ENCODE peak calls at places on chromosomes 3 and 15, in eight cellular contexts. P, F, B, Q, D, Y, W and J are unnamed samples.

GRCh38 chr3:4511491-4512251 is 18.5 kb downstream of the ITPR1 start:
- DNase-seq in B (no peak), P (no peak), F (no peak), Q (no peak), Y (no peak), D (no peak), W (no peak), J (no peak)

GRCh38 chr15:60265057-60265456 is 132.7 kb downstream of the ANXA2 start:
- DNase-seq in W (no peak), D (no peak), P (no peak), Y (no peak), B (no peak), Q (no peak), F (no peak), J (no peak)

GRCh38 chr3:184354121-184354728 is 7.2 kb downstream of the CLCN2 start:
- DNase-seq in P (no peak), D (no peak), Y (peak), F (no peak), W (peak), B (no peak), Q (peak), J (no peak)

GRCh38 chr3:56795807-56796185 is 6.0 kb downstream of the ARHGEF3 start:
- DNase-seq in Y (no peak), W (no peak), B (no peak), P (no peak), D (no peak), Q (no peak), F (no peak), J (no peak)

GRCh38 chr3:57756528-57757401 is 656 bp downstream of the SLMAP start:
- DNase-seq in W (peak), Y (peak), Q (no peak), D (peak), F (peak), B (no peak), P (peak), J (peak)

GRCh38 chr3:195173696-195174095 is 97.3 kb downstream of the XXYLT1 start:
- DNase-seq in W (no peak), Y (no peak), B (no peak), Q (no peak), F (no peak), P (no peak), D (no peak), J (no peak)

GRCh38 chr15:32834156-32834555 is 116.4 kb downstream of the GREM1 start:
- DNase-seq in P (no peak), W (no peak), Y (peak), F (no peak), Q (no peak), D (no peak), B (peak), J (no peak)

GRCh38 chr3:39254806-39255449 is 24.9 kb downstream of the CX3CR1 start:
- DNase-seq in D (peak), Y (peak), W (no peak), P (no peak), Q (no peak), F (no peak), B (no peak), J (no peak)

GRCh38 chr3:48684054-48684349 is 1.7 kb downstream of the NCKIPSD start:
- DNase-seq in D (no peak), W (no peak), B (no peak), Y (no peak), Q (no peak), F (no peak), P (no peak), J (no peak)

GRCh38 chr3:69541059-69541471 is 155.2 kb upstream of the FRMD4B start:
- DNase-seq in Y (no peak), W (no peak), B (no peak), D (no peak), P (no peak), F (peak), Q (no peak), J (no peak)

GRCh38 chr3:170712798-170713197 is 126.9 kb upstream of the SLC7A14 start:
- DNase-seq in Y (no peak), W (no peak), D (peak), Q (no peak), F (no peak), B (no peak), P (no peak), J (no peak)

GRCh38 chr3:173465112-173465511 is 67.6 kb downstream of the NLGN1 start:
- DNase-seq in W (no peak), F (peak), P (no peak), D (peak), Y (no peak), Q (no peak), B (no peak), J (no peak)

GRCh38 chr15:70046716-70047369 is 50.9 kb downstream of the TLE3 start:
- DNase-seq in D (no peak), Q (no peak), P (no peak), Y (no peak), W (no peak), F (no peak), B (no peak), J (no peak)

GRCh38 chr15:28103402-28103801 is 4.3 kb upstream of the OCA2 start:
- DNase-seq in Y (no peak), B (no peak), D (no peak), F (no peak), P (no peak), W (no peak), Q (no peak), J (no peak)

GRCh38 chr15:70853270-70853854 is 595 bp downstream of the LARP6 start:
- DNase-seq in P (no peak), B (no peak), Y (no peak), D (peak), W (peak), Q (no peak), F (peak), J (no peak)

GRCh38 chr15:70559223-70559823 is 204.0 kb downstream of the UACA start:
- DNase-seq in D (peak), Y (no peak), F (no peak), B (no peak), Q (no peak), W (peak), P (no peak), J (peak)

GRCh38 chr3:13648744-13649096 is 99.8 kb downstream of the FBLN2 start:
- DNase-seq in W (no peak), D (no peak), F (no peak), B (no peak), Q (no peak), Y (no peak), P (no peak), J (no peak)

GRCh38 chr3:17810759-17811158 is 68.3 kb upstream of the TBC1D5 start:
- DNase-seq in F (no peak), Q (no peak), W (no peak), B (no peak), P (no peak), D (peak), Y (no peak), J (no peak)